ENCODE peak calls at places on chromosomes 6 and 20, in four cellular contexts. N is GM12878, K is K562, M is HL-60. A is an unnamed sample.

GRCh38 chr20:53154540-53154939 is 182.4 kb downstream of the TSHZ2 start:
- DNase-seq in M (no peak), K (no peak), N (no peak), A (no peak)

GRCh38 chr6:72761767-72762166 is 139.9 kb downstream of the KCNQ5 start:
- DNase-seq in N (no peak), M (no peak), K (no peak), A (no peak)

GRCh38 chr6:51462896-51463679 is 624.3 kb downstream of the PKHD1 start:
- DNase-seq in M (no peak), N (no peak), K (no peak), A (no peak)

GRCh38 chr6:89970072-89970471 is 75.8 kb downstream of the GJA10 start:
- DNase-seq in N (no peak), M (no peak), K (no peak), A (no peak)

GRCh38 chr6:18893540-18894269 is 506.6 kb downstream of the RNF144B start:
- DNase-seq in N (no peak), K (no peak), M (no peak), A (no peak)

GRCh38 chr6:170178561-170179477 is 112.1 kb downstream of the DLL1 start:
- DNase-seq in N (no peak), M (no peak), K (no peak), A (no peak)

GRCh38 chr20:33964431-33964830 is 29.3 kb upstream of the RALY start:
- DNase-seq in M (no peak), K (no peak), N (no peak), A (no peak)

GRCh38 chr6:89221971-89222887 is 5.1 kb upstream of the GABRR1 start:
- DNase-seq in K (no peak), M (no peak), N (no peak), A (no peak)

GRCh38 chr6:156687875-156688549 is 89.2 kb upstream of the ARID1B start:
- DNase-seq in N (no peak), K (peak; percentile 75), M (no peak), A (no peak)

GRCh38 chr6:46789434-46790358 is 3.5 kb upstream of the MEP1A start:
- DNase-seq in M (peak; percentile 31), N (no peak), K (no peak), A (no peak)

GRCh38 chr6:443621-444175 is 52.1 kb downstream of the IRF4 start:
- DNase-seq in M (no peak), K (no peak), N (no peak), A (no peak)

GRCh38 chr6:74087898-74088297 is 391.9 kb downstream of the CD109 start:
- DNase-seq in K (no peak), M (no peak), N (no peak), A (no peak)

GRCh38 chr20:53940883-53941546 is 129.4 kb downstream of the BCAS1 start:
- DNase-seq in N (no peak), M (no peak), K (no peak), A (no peak)

GRCh38 chr6:132236281-132236680 is 165.0 kb downstream of the MOXD1 start:
- DNase-seq in N (no peak), M (no peak), K (no peak), A (no peak)

GRCh38 chr6:91569071-91569470 is 982.2 kb upstream of the MAP3K7 start:
- DNase-seq in M (no peak), K (no peak), N (no peak), A (no peak)

GRCh38 chr20:54320148-54320607 is 112.3 kb downstream of the PFDN4 start:
- DNase-seq in M (no peak), N (no peak), K (no peak), A (no peak)

GRCh38 chr6:148972481-148972880 is 225.7 kb downstream of the UST start:
- DNase-seq in N (no peak), K (peak; percentile 54), M (peak; percentile 24), A (no peak)

GRCh38 chr6:139380611-139381010 is 6.2 kb upstream of the CITED2 start:
- DNase-seq in N (no peak), M (peak; percentile 69), K (no peak), A (no peak)

GRCh38 chr6:36387440-36388303 is at the start of gene ETV7:
- DNase-seq in N (no peak), K (no peak), M (peak; percentile 15), A (peak; percentile 40)

GRCh38 chr20:35363190-35363589 is 48.6 kb downstream of the UQCC1 start:
- DNase-seq in K (no peak), N (no peak), M (no peak), A (no peak)

GRCh38 chr6:89355511-89356185 is 3.1 kb upstream of the UBE2J1 start:
- DNase-seq in N (no peak), M (no peak), K (no peak), A (no peak)

GRCh38 chr6:107531868-107532267 is 42.0 kb downstream of the SOBP start:
- DNase-seq in K (no peak), N (no peak), M (no peak), A (no peak)
- TF ChIP-seq SPI1 in K (no peak), N (no peak), M (no peak), A (no peak)

DNA sequence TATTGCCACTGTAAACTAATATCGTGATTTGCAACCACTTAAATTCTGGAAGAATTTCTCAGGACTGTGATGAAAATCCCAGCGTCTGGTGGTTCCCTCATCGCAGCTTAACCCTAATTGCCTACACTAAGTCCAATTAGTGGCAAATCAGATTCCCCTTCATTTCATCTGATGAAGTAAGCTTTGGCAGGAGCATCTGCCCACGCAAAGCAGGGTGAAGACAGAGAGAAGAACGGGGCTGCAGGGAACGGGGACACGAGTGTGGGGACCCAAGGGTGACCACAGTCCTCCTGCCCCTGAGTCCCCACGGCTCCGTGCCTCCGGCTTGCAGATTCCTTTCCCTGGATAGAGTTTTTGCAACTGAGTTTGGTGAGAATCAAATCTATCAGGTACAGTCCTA is 159.5 kb downstream of the LY86 start:
- DNase-seq in K (no peak), N (no peak), M (no peak), A (no peak)
- TF ChIP-seq SPI1 in K (no peak), N (no peak), M (no peak), A (no peak)

GRCh38 chr6:1840491-1841121 is 230.9 kb downstream of the FOXC1 start:
- DNase-seq in K (no peak), M (no peak), N (no peak), A (no peak)
- TF ChIP-seq SPI1 in K (no peak), M (no peak), N (no peak), A (no peak)

DNA sequence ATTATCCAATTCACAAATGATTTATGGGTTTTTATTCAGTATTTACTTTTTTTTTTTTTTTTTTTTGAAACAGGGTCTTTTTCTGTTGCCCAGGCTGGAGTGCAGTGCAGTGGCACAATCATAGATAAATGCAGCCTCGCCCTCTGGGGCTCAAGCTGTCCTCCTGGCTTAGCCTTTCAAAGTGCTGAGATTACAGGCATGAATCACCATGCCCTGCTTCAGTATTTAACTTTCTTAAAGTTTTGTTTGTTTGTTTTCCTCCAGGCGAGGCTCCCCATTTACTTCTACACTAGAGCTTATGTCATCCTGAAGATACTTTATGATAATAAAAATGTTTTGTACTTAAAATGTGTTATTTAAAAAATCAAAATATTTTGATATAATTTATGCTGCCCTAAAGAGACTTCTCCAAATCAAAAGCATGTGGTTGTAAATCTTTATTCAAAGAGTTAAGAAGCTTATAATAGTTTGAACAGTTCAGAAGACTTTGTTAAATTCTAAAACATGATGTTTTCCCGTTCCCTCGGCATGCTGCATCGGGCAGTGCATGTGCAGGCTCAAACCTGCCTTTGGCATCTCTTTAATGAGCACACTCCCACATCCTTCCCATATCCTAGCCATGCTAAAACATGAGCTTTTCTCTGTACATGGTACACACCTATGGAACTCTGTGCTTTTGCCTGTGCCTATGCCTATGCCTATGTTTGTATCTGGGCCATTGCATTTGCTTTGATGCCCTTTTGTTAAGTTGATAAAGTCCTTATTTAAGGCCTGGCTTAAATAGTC is 11.1 kb downstream of the SMPDL3A start:
- DNase-seq in K (no peak), N (no peak), M (no peak), A (no peak)
- TF ChIP-seq SPI1 in K (no peak), N (no peak), M (no peak), A (no peak)

DNA sequence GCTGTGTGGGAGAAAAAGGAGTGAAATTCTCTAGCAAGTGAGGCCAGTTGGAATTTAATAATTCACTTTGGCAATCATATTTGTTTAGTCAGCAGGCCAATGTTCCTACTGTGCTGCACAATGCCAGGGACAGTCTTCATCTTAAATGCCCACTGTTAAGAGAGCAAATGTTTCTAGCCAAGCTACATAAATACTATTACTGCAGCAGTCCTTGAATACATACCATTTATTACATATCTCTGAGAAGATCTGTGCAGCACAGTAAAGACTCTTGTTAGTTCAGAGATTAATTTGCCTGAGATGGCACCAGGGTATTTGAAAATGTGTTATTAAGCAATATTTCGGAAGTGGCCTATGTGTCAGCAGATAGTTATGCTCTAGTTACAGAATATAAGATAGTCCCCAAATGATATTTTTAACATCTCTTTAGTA is 105.4 kb downstream of the OGFRL1 start:
- DNase-seq in N (no peak), K (no peak), M (no peak), A (no peak)
- TF ChIP-seq SPI1 in N (no peak), K (no peak), M (no peak), A (no peak)

GRCh38 chr6:42974919-42975505 is 4.0 kb downstream of the PEX6 start:
- DNase-seq in M (no peak), N (no peak), K (no peak), A (no peak)

GRCh38 chr6:42981866-42982265 is 2.5 kb upstream of the PPP2R5D start:
- DNase-seq in M (no peak), N (no peak), K (no peak), A (no peak)

GRCh38 chr6:42979523-42980177 is 669 bp upstream of the PEX6 start:
- DNase-seq in N (no peak), K (no peak), M (no peak), A (no peak)

GRCh38 chr6:42978793-42979522 is at the start of gene PEX6:
- DNase-seq in M (peak; percentile 97), K (peak; percentile 94), N (peak; percentile 64), A (peak; percentile 91)

GRCh38 chr6:42978487-42978792 is 541 bp downstream of the PEX6 start:
- DNase-seq in M (no peak), N (no peak), K (peak; percentile 83), A (no peak)
- TF ChIP-seq SPI1 in M (no peak), N (no peak), K (no peak), A (no peak)

DNA sequence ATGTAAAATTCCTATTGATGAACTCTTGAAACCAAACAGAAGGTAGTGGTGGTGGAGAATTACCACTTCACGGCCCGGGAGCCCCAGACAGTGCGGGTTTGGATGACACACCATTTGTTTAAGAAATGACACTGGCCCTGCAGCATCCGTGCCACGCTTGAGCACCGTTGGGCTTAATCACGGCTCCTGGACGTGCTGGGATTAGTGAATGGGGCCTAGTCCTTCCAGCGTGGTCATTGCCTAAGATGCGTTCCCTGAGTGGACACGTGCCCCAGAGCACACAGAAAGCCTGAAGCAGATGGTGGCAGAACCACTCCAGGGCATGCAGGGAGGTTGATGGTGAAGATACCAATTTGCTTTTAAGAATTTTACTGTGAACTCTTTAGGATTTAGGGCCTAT is 14.5 kb downstream of the STX16 start:
- DNase-seq in N (no peak), K (no peak), M (no peak), A (no peak)
- TF ChIP-seq SPI1 in N (no peak), K (no peak), M (no peak), A (no peak)

A was measured in GM12891.